ENCODE peak calls at places on chromosomes 5 and 9, in seven cellular contexts. M, I, Z, K, F, P and E are unnamed samples.

GRCh38 chr9:114682846-114683245 is 854 bp upstream of the TEX48 start:
- DNase-seq in F (no peak), M (no peak), Z (no peak), I (no peak), P (no peak), K (no peak), E (no peak)

GRCh38 chr9:127598839-127599549 is 13.1 kb upstream of the STXBP1 start:
- DNase-seq in K (peak), M (no peak), Z (no peak), F (no peak), P (no peak), I (no peak), E (no peak)

GRCh38 chr5:98631311-98632054 is 142.0 kb upstream of the RGMB start:
- DNase-seq in I (no peak), M (no peak), Z (peak), K (no peak), P (no peak), F (no peak), E (no peak)

GRCh38 chr5:26009742-26010141 is 1028.6 kb downstream of the CDH9 start:
- DNase-seq in K (peak), M (no peak), P (no peak), Z (no peak), I (no peak), F (no peak), E (no peak)

GRCh38 chr9:90815183-90815943 is 13.7 kb downstream of the SYK start:
- DNase-seq in K (no peak), I (no peak), M (peak), Z (no peak), P (no peak), F (no peak), E (peak)

GRCh38 chr9:125559894-125560293 is 147.1 kb downstream of the MAPKAP1 start:
- DNase-seq in P (no peak), M (no peak), F (no peak), I (no peak), K (no peak), Z (no peak), E (no peak)

GRCh38 chr5:122311888-122312669 is at the start of gene SNCAIP:
- DNase-seq in F (peak), I (peak), Z (peak), P (peak), M (no peak), K (peak), E (no peak)

GRCh38 chr9:114287001-114287762 is 35.7 kb upstream of the ORM1 start:
- DNase-seq in P (no peak), F (no peak), Z (no peak), M (no peak), I (peak), K (peak), E (no peak)

GRCh38 chr5:83321656-83322055 is 149.9 kb upstream of the VCAN start:
- DNase-seq in P (no peak), M (no peak), K (no peak), F (no peak), Z (no peak), I (no peak), E (no peak)

GRCh38 chr5:84372066-84372700 is 12.5 kb downstream of the EDIL3 start:
- DNase-seq in M (no peak), P (no peak), F (no peak), Z (no peak), I (no peak), K (no peak), E (no peak)

GRCh38 chr9:33782395-33783152 is 12.8 kb upstream of the PRSS3 start:
- DNase-seq in P (no peak), F (no peak), I (no peak), Z (no peak), K (no peak), M (no peak), E (no peak)

GRCh38 chr5:11105706-11106105 is 344.7 kb upstream of the DAP start:
- DNase-seq in F (no peak), P (no peak), I (no peak), Z (no peak), M (no peak), K (no peak), E (no peak)

GRCh38 chr5:91816674-91817073 is 433.6 kb upstream of the ARRDC3 start:
- DNase-seq in M (no peak), F (no peak), Z (no peak), I (no peak), P (no peak), K (no peak), E (no peak)

GRCh38 chr9:110135858-110136257 is 72.1 kb downstream of the C9orf152 start:
- DNase-seq in Z (no peak), K (no peak), P (no peak), M (no peak), F (no peak), I (no peak), E (no peak)

GRCh38 chr9:2479056-2479565 is 142.5 kb upstream of the VLDLR start:
- DNase-seq in I (no peak), P (no peak), F (no peak), Z (no peak), M (no peak), K (no peak), E (no peak)

GRCh38 chr5:80204808-80205614 is 50.8 kb downstream of the SERINC5 start:
- DNase-seq in Z (no peak), M (peak), P (peak), K (no peak), F (no peak), I (no peak), E (no peak)

GRCh38 chr5:111756701-111757581 is at the start of gene NREP:
- DNase-seq in F (peak), P (peak), I (peak), M (peak), K (peak), Z (peak), E (peak)

GRCh38 chr5:14351845-14352712 is 208.9 kb downstream of the TRIO start:
- DNase-seq in I (peak), Z (peak), K (peak), M (peak), P (peak), F (peak), E (peak)

GRCh38 chr9:6564370-6564769 is 81.2 kb downstream of the GLDC start:
- DNase-seq in P (no peak), K (no peak), I (no peak), Z (no peak), M (no peak), F (no peak), E (peak)

GRCh38 chr9:135905380-135906282 is 1.7 kb downstream of the CAMSAP1 start:
- DNase-seq in Z (peak), K (no peak), M (peak), P (no peak), F (no peak), I (peak), E (no peak)